ENCODE peak calls at places on chromosome 12, in eight cellular contexts. F, K, T, G, P, Q, Y and J are unnamed samples.

GRCh38 chr12:111056618-111057521 is 136.5 kb upstream of the MYL2 start:
- DNase-seq in F (no peak), K (no peak), T (no peak), G (no peak), P (no peak), Q (no peak), Y (no peak), J (no peak)

GRCh38 chr12:51531982-51532497 is 59.0 kb upstream of the SCN8A start:
- DNase-seq in F (peak), K (peak), T (peak), G (peak), P (peak), Q (peak), Y (peak), J (peak)

GRCh38 chr12:75571651-75572050 is 60.2 kb upstream of the KRR1 start:
- DNase-seq in F (no peak), K (no peak), T (no peak), G (no peak), P (no peak), Q (no peak), Y (no peak), J (no peak)

GRCh38 chr12:60271816-60272215 is 676.0 kb downstream of the SLC16A7 start:
- DNase-seq in F (no peak), K (no peak), T (no peak), G (no peak), P (no peak), Q (no peak), Y (no peak), J (no peak)

GRCh38 chr12:108975024-108975593 is 45.8 kb downstream of the SVOP start:
- DNase-seq in F (no peak), K (no peak), T (no peak), G (no peak), P (no peak), Q (no peak), Y (no peak), J (no peak)

GRCh38 chr12:107196681-107197080 is 103.3 kb upstream of the CRY1 start:
- DNase-seq in F (no peak), K (peak), T (no peak), G (peak), P (no peak), Q (no peak), Y (no peak), J (no peak)

GRCh38 chr12:126383506-126383905 is 1318.3 kb downstream of the AACS start:
- DNase-seq in F (no peak), K (no peak), T (no peak), G (no peak), P (no peak), Q (no peak), Y (no peak), J (no peak)

GRCh38 chr12:53180931-53181645 is 363 bp upstream of the CSAD start:
- DNase-seq in F (no peak), K (peak), T (no peak), G (peak), P (no peak), Q (peak), Y (peak), J (no peak)

GRCh38 chr12:3644103-3644502 is 108.8 kb downstream of the CRACR2A start:
- DNase-seq in F (no peak), K (no peak), T (no peak), G (no peak), P (no peak), Q (no peak), Y (no peak), J (no peak)

GRCh38 chr12:76713986-76714385 is 49.9 kb upstream of the ZDHHC17 start:
- DNase-seq in F (no peak), K (no peak), T (no peak), G (no peak), P (no peak), Q (no peak), Y (no peak), J (no peak)

GRCh38 chr12:278046-278445 is 15.4 kb upstream of the SLC6A13 start:
- DNase-seq in F (no peak), K (no peak), T (no peak), G (no peak), P (no peak), Q (no peak), Y (no peak), J (no peak)

GRCh38 chr12:111715242-111715641 is 29.4 kb downstream of the ACAD10 start:
- DNase-seq in F (no peak), K (no peak), T (peak), G (no peak), P (no peak), Q (no peak), Y (no peak), J (no peak)

GRCh38 chr12:96472384-96472783 is 17.0 kb upstream of the CFAP54 start:
- DNase-seq in F (no peak), K (peak), T (no peak), G (peak), P (no peak), Q (no peak), Y (no peak), J (no peak)

GRCh38 chr12:6334940-6335450 is 6.9 kb downstream of the TNFRSF1A start:
- DNase-seq in F (no peak), K (peak), T (no peak), G (peak), P (no peak), Q (no peak), Y (no peak), J (no peak)

GRCh38 chr12:12877789-12878455 is 13.4 kb upstream of the GPRC5A start:
- DNase-seq in F (no peak), K (peak), T (no peak), G (no peak), P (no peak), Q (no peak), Y (no peak), J (no peak)

GRCh38 chr12:12333980-12334709 is 15.9 kb downstream of the MANSC1 start:
- DNase-seq in F (no peak), K (peak), T (peak), G (peak), P (peak), Q (no peak), Y (peak), J (no peak)

GRCh38 chr12:93243689-93244513 is 133.8 kb upstream of the NUDT4 start:
- DNase-seq in F (peak), K (peak), T (peak), G (peak), P (no peak), Q (peak), Y (no peak), J (peak)

GRCh38 chr12:111359231-111359913 is 9.5 kb downstream of the PHETA1 start:
- DNase-seq in F (no peak), K (no peak), T (no peak), G (no peak), P (no peak), Q (no peak), Y (no peak), J (no peak)

GRCh38 chr12:110171636-110172035 is 47.5 kb downstream of the IFT81 start:
- DNase-seq in F (no peak), K (no peak), T (no peak), G (no peak), P (no peak), Q (no peak), Y (no peak), J (no peak)

GRCh38 chr12:81492131-81492720 is 266.9 kb downstream of the PPFIA2 start:
- DNase-seq in F (peak), K (no peak), T (no peak), G (peak), P (no peak), Q (no peak), Y (no peak), J (no peak)

GRCh38 chr12:70045514-70045913 is 197.7 kb upstream of the CNOT2 start:
- DNase-seq in F (no peak), K (no peak), T (no peak), G (no peak), P (no peak), Q (no peak), Y (no peak), J (no peak)

GRCh38 chr12:26704684-26705475 is 128.1 kb downstream of the ITPR2 start:
- DNase-seq in F (no peak), K (no peak), T (no peak), G (no peak), P (no peak), Q (no peak), Y (no peak), J (peak)

GRCh38 chr12:95805864-95806669 is 15.5 kb upstream of the NTN4 start:
- DNase-seq in F (peak), K (peak), T (no peak), G (peak), P (no peak), Q (peak), Y (peak), J (peak)

GRCh38 chr12:2851931-2852330 is 4.9 kb downstream of the TEX52 start:
- DNase-seq in F (no peak), K (no peak), T (no peak), G (no peak), P (no peak), Q (no peak), Y (no peak), J (no peak)

GRCh38 chr12:12779529-12779928 is 5.9 kb upstream of the APOLD1 start:
- DNase-seq in F (peak), K (peak), T (peak), G (peak), P (no peak), Q (peak), Y (no peak), J (peak)

GRCh38 chr12:93484315-93484981 is 17.1 kb downstream of the MRPL42 start:
- DNase-seq in F (no peak), K (peak), T (no peak), G (peak), P (no peak), Q (no peak), Y (no peak), J (no peak)

GRCh38 chr12:91023326-91024004 is 18.7 kb upstream of the EPYC start:
- DNase-seq in F (peak), K (peak), T (no peak), G (peak), P (no peak), Q (peak), Y (no peak), J (peak)

GRCh38 chr12:57221169-57221917 is 4.7 kb downstream of the NXPH4 start:
- DNase-seq in F (no peak), K (no peak), T (no peak), G (no peak), P (no peak), Q (no peak), Y (no peak), J (no peak)

GRCh38 chr12:103806807-103807206 is 34.2 kb downstream of the NT5DC3 start:
- DNase-seq in F (no peak), K (peak), T (no peak), G (peak), P (no peak), Q (no peak), Y (no peak), J (no peak)

GRCh38 chr12:57110189-57111045 is 745 bp downstream of the STAT6 start:
- DNase-seq in F (no peak), K (no peak), T (no peak), G (peak), P (no peak), Q (peak), Y (no peak), J (no peak)